ENCODE peak calls at places on chromosomes 12 and 14, in four cellular contexts. One of them, this sample, is unnamed.

GRCh38 chr14:96502621-96503251 is 554 bp downstream of the PAPOLA start:
- DNase-seq in GM12878: no peak
- DNase-seq in HepG2: peak; percentile 26
- DNase-seq in H1: peak; percentile 64
- DNase-seq in this sample: no peak

GRCh38 chr14:58151264-58151700 is 731 bp downstream of the ARMH4 start:
- DNase-seq in GM12878: no peak
- DNase-seq in HepG2: peak; percentile 7
- DNase-seq in H1: no peak
- DNase-seq in this sample: no peak

GRCh38 chr14:50311337-50311973 is 574 bp downstream of the L2HGDH start:
- DNase-seq in H1: no peak
- DNase-seq in HepG2: peak; percentile 5
- DNase-seq in GM12878: no peak
- DNase-seq in this sample: no peak

GRCh38 chr12:114669501-114670256 is 14.3 kb downstream of the TBX3 start:
- DNase-seq in HepG2: peak; percentile 42
- DNase-seq in H1: peak; percentile 59
- DNase-seq in GM12878: no peak
- DNase-seq in this sample: no peak

GRCh38 chr12:1932264-1932777 is 13.9 kb upstream of the CACNA2D4 start:
- DNase-seq in HepG2: no peak
- DNase-seq in GM12878: no peak
- DNase-seq in H1: peak; percentile 43
- DNase-seq in this sample: no peak

GRCh38 chr14:47442206-47442605 is 233.2 kb downstream of the MDGA2 start:
- DNase-seq in HepG2: peak; percentile 35
- DNase-seq in H1: no peak
- DNase-seq in GM12878: no peak
- DNase-seq in this sample: no peak

GRCh38 chr14:22587247-22587646 is 1.8 kb downstream of the DAD1 start:
- DNase-seq in GM12878: no peak
- DNase-seq in HepG2: no peak
- DNase-seq in H1: no peak
- DNase-seq in this sample: no peak

GRCh38 chr12:27355979-27356378 is 23.3 kb downstream of the BMAL2 start:
- DNase-seq in HepG2: no peak
- DNase-seq in H1: no peak
- DNase-seq in GM12878: no peak
- DNase-seq in this sample: no peak

GRCh38 chr12:3353621-3354020 is 137.4 kb upstream of the PRMT8 start:
- DNase-seq in H1: no peak
- DNase-seq in HepG2: no peak
- DNase-seq in GM12878: no peak
- DNase-seq in this sample: no peak

GRCh38 chr12:106791531-106791930 is 17.0 kb downstream of the RIC8B start:
- DNase-seq in HepG2: no peak
- DNase-seq in GM12878: no peak
- DNase-seq in H1: no peak
- DNase-seq in this sample: no peak

GRCh38 chr12:125201940-125202339 is 136.7 kb downstream of the AACS start:
- DNase-seq in H1: no peak
- DNase-seq in HepG2: no peak
- DNase-seq in GM12878: no peak
- DNase-seq in this sample: no peak

GRCh38 chr14:51933191-51933590 is 56.2 kb upstream of the RTRAF start:
- DNase-seq in GM12878: no peak
- DNase-seq in HepG2: no peak
- DNase-seq in H1: no peak
- DNase-seq in this sample: no peak

GRCh38 chr12:110937104-110937641 is 16.8 kb upstream of the MYL2 start:
- DNase-seq in H1: peak; percentile 95
- DNase-seq in GM12878: no peak
- DNase-seq in HepG2: peak; percentile 9
- DNase-seq in this sample: peak; percentile 89

GRCh38 chr12:3697311-3697870 is 55.5 kb downstream of the CRACR2A start:
- DNase-seq in HepG2: no peak
- DNase-seq in H1: no peak
- DNase-seq in GM12878: no peak
- DNase-seq in this sample: no peak

GRCh38 chr14:45201908-45202307 is 51.1 kb downstream of the MIS18BP1 start:
- DNase-seq in GM12878: no peak
- DNase-seq in H1: no peak
- DNase-seq in HepG2: peak; percentile 14
- DNase-seq in this sample: no peak

GRCh38 chr14:76919811-76920571 is 93.8 kb downstream of the LRRC74A start:
- DNase-seq in GM12878: no peak
- DNase-seq in H1: no peak
- DNase-seq in HepG2: peak; percentile 20
- DNase-seq in this sample: no peak

GRCh38 chr12:133046698-133047097 is 9.4 kb downstream of the ZNF84 start:
- DNase-seq in H1: no peak
- DNase-seq in GM12878: no peak
- DNase-seq in HepG2: no peak
- DNase-seq in this sample: no peak
- H3K9me3 ChIP-seq in H1: peaks cover 90% of the 10 kb centered on the region
- H3K9me3 ChIP-seq in GM12878: peaks cover 79% of the 10 kb centered on the region
- H3K9me3 ChIP-seq in HepG2: peaks cover 99% of the 10 kb centered on the region
- H3K9me3 ChIP-seq in this sample: peaks cover 100% of the 10 kb centered on the region

GRCh38 chr12:6430990-6431353 is 13.8 kb upstream of the CD27 start:
- DNase-seq in HepG2: no peak
- DNase-seq in GM12878: no peak
- DNase-seq in H1: no peak
- DNase-seq in this sample: no peak
- H3K9ac ChIP-seq in HepG2: no peak overlapping the region
- H3K9ac ChIP-seq in GM12878: no peak overlapping the region
- H3K9ac ChIP-seq in H1: no peak overlapping the region
- H3K9ac ChIP-seq in this sample: no peak overlapping the region

DNA sequence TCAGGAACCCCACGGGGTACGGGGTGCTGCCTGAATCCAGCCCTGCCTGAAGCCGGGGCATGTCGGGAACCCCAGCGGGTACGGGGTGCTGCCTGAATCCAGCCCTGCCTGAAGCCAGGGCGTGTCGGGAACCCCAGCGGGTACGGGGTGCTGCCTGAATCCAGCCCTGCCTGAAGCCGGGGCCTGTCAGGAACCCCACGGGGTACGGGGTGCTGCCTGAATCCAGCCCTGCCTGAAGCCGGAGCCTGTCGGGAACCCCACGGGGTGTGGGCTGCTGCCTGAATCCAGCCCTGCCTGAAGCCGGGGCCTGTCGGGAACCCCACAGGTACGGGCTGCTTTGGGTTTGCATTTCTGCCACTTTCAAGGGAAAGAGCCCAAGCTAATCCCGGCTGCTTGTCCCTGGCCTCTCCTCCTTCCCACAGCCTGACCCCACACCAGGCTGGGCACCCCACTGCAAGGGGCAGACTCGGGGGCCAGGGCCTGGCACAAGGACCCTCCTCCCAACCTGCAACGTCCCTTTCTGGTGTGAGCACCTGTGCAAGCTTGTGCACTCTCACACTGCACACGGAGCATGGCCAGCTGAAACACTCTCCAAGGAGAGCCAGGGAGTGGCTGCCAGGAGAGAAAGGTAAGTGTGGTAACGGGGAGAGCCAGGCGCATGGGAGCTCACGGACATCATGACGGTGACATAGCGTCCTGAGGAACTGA is 5.6 kb upstream of the FBRSL1 start:
- DNase-seq in H1: no peak
- DNase-seq in GM12878: no peak
- DNase-seq in HepG2: no peak
- DNase-seq in this sample: no peak
- TF ChIP-seq SUZ12 in H1: no peak
- TF ChIP-seq SUZ12 in GM12878: no peak
- TF ChIP-seq SUZ12 in HepG2: no peak
- TF ChIP-seq SUZ12 in this sample: no peak

DNA sequence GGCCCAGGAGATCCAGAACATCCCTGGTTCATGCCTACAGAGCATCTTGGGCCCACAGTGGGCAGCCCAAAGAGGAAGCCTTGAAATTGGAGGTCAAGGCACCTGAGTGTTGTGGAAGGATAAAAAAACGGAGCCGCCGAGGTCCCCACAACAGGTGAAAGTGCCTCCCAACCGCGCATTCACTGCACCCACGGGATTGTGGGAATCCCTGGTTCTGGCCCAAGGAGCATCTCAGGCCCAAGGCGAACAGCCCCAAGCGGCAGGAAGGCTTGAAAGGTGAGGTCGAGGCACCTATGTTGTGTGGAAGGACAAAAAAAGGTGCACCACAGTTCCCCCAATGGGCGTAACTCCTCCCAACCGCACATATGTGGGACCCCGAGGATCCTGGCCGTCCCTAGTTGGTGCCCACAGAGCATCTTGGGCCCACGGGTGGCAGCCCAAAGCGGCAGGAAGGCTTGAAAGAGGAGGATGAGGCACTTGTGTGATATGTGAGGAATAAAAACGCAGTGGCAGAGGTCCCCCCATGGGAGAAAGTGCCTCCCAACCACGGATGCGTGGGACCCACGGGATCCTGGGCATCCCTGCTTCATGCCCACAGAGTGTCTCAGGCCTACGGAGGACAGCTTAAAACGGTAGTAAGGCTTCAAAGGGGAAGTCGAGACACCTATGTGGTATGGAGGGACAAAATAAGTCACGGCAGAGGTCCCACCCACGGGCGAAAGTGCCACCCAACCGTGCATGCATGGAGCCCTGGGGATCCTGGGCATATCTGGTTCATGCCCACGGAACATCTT is 583.9 kb downstream of the ALG10 start:
- DNase-seq in HepG2: no peak
- DNase-seq in H1: no peak
- DNase-seq in GM12878: no peak
- DNase-seq in this sample: no peak
- H3K9me3 ChIP-seq in HepG2: peaks cover 72% of the 10 kb centered on the region
- H3K9me3 ChIP-seq in H1: peaks cover 59% of the 10 kb centered on the region
- H3K9me3 ChIP-seq in GM12878: no peaks in the 10 kb centered on the region
- H3K9me3 ChIP-seq in this sample: peaks cover 3% of the 10 kb centered on the region

GRCh38 chr14:30874999-30875787 is 834 bp downstream of the COCH start:
- DNase-seq in HepG2: no peak
- DNase-seq in H1: peak; percentile 77
- DNase-seq in GM12878: no peak
- DNase-seq in this sample: no peak

GRCh38 chr14:30874120-30874998 is at the start of gene COCH:
- DNase-seq in H1: peak; percentile 79
- DNase-seq in GM12878: no peak
- DNase-seq in HepG2: peak; percentile 71
- DNase-seq in this sample: no peak

GRCh38 chr14:30873308-30874119 is 845 bp upstream of the COCH start:
- DNase-seq in HepG2: no peak
- DNase-seq in GM12878: no peak
- DNase-seq in H1: no peak
- DNase-seq in this sample: no peak

GRCh38 chr14:30876692-30877091 is 2.3 kb downstream of the COCH start:
- DNase-seq in GM12878: no peak
- DNase-seq in HepG2: no peak
- DNase-seq in H1: no peak
- DNase-seq in this sample: no peak

DNA sequence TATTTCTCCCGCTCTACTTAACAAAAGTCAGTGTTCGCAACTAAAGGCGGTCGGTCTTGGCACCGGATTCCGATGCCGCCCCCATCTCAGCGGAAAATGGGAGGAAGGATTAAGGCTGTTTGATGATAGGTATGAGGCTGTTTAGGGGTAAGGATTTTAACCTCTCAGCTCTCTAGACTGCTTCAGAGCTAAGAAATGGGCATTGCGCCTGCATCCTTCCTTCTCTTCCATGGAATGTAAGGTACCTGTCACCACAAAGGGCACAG is 1.4 kb downstream of the COCH start:
- DNase-seq in HepG2: no peak
- DNase-seq in H1: no peak
- DNase-seq in GM12878: no peak
- DNase-seq in this sample: no peak
- H3K9ac ChIP-seq in HepG2: no peak overlapping the region
- H3K9ac ChIP-seq in H1: peak overlapping the region; percentile 54
- H3K9ac ChIP-seq in GM12878: no peak overlapping the region
- H3K9ac ChIP-seq in this sample: no peak overlapping the region